ENCODE peak calls at places on chromosomes 1 and 21, in six cellular contexts. M is nucleus accumbens; S is effector memory CD8-positive, alpha-beta T cell; F is H7; K is caudate nucleus; X is left ventricle myocardium superior. U is an unnamed sample.

GRCh38 chr1:24872446-24872845 is 57.6 kb downstream of the RUNX3 start:
- DNase-seq in K (no peak), X (peak), M (no peak), F (no peak), S (no peak), U (no peak)

GRCh38 chr1:35790670-35791069 is 17.1 kb upstream of the AGO4 start:
- DNase-seq in X (no peak), K (no peak), M (no peak), S (no peak), F (no peak), U (no peak)

GRCh38 chr1:177171536-177172123 is 872 bp downstream of the BRINP2 start:
- DNase-seq in X (no peak), K (no peak), M (no peak), S (no peak), F (no peak), U (no peak)

GRCh38 chr1:17610085-17610484 is 70.6 kb downstream of the ARHGEF10L start:
- DNase-seq in M (no peak), X (no peak), K (no peak), S (no peak), F (no peak), U (no peak)

GRCh38 chr1:46532498-46533178 is 18.8 kb downstream of the KNCN start:
- DNase-seq in S (peak), X (peak), K (no peak), F (peak), M (no peak), U (peak)

GRCh38 chr1:99544328-99544727 is 101.6 kb upstream of the PALMD start:
- DNase-seq in M (no peak), K (no peak), F (no peak), S (no peak), X (no peak), U (no peak)

GRCh38 chr1:114208106-114208505 is 54.4 kb upstream of the SYT6 start:
- DNase-seq in M (no peak), X (no peak), S (no peak), F (no peak), K (no peak), U (no peak)

GRCh38 chr1:238177960-238178359 is 287.2 kb upstream of the ZP4 start:
- DNase-seq in F (peak), M (no peak), S (no peak), K (no peak), X (no peak), U (peak)

GRCh38 chr1:172220376-172220775 is 200.1 kb upstream of the C1orf105 start:
- DNase-seq in S (no peak), K (no peak), M (no peak), F (no peak), X (no peak), U (no peak)

GRCh38 chr1:13965770-13966398 is 265.9 kb downstream of the PRDM2 start:
- DNase-seq in S (no peak), K (peak), M (no peak), X (peak), F (peak), U (peak)

GRCh38 chr21:16124397-16125130 is 394.8 kb downstream of the USP25 start:
- DNase-seq in S (no peak), M (no peak), X (no peak), K (no peak), F (no peak), U (no peak)

GRCh38 chr1:118767971-118768370 is 220.2 kb downstream of the TBX15 start:
- DNase-seq in M (no peak), S (no peak), F (no peak), K (no peak), X (no peak), U (no peak)

GRCh38 chr1:5814046-5814619 is 178.1 kb downstream of the NPHP4 start:
- DNase-seq in X (no peak), F (peak), M (no peak), K (no peak), S (no peak), U (no peak)

GRCh38 chr1:224565186-224565585 is 50.9 kb upstream of the CNIH3 start:
- DNase-seq in K (no peak), X (no peak), F (no peak), S (no peak), M (no peak), U (no peak)

GRCh38 chr1:159829822-159830455 is 3.3 kb downstream of the SLAMF8 start:
- DNase-seq in X (peak), M (no peak), F (no peak), K (no peak), S (no peak), U (peak)

GRCh38 chr1:72412286-72412685 is 129.9 kb upstream of the NEGR1 start:
- DNase-seq in K (no peak), M (no peak), X (no peak), S (no peak), F (no peak), U (no peak)

GRCh38 chr1:8017495-8018310 is 8.4 kb downstream of the ERRFI1 start:
- DNase-seq in M (no peak), K (no peak), F (no peak), S (no peak), X (no peak), U (peak)

GRCh38 chr1:224795591-224795990 is 133.9 kb upstream of the DNAH14 start:
- DNase-seq in S (no peak), F (no peak), M (no peak), X (no peak), K (no peak), U (no peak)

GRCh38 chr1:23533288-23534130 is 2.5 kb upstream of the E2F2 start:
- DNase-seq in K (no peak), S (no peak), M (no peak), F (no peak), X (no peak), U (no peak)

GRCh38 chr1:243345205-243345604 is 89.4 kb downstream of the SDCCAG8 start:
- DNase-seq in S (no peak), X (no peak), K (no peak), F (no peak), M (no peak), U (no peak)

GRCh38 chr1:35706846-35707245 is 11.8 kb downstream of the C1orf216 start:
- DNase-seq in K (no peak), M (no peak), S (no peak), X (no peak), F (peak), U (peak)

GRCh38 chr1:17586172-17586963 is 46.9 kb downstream of the ARHGEF10L start:
- DNase-seq in K (no peak), M (no peak), S (no peak), X (no peak), F (peak), U (peak)

GRCh38 chr1:237685553-237685952 is 205.2 kb downstream of the ZP4 start:
- DNase-seq in K (no peak), F (no peak), S (no peak), X (no peak), M (no peak), U (no peak)

GRCh38 chr1:172343246-172344099 is 77.0 kb upstream of the C1orf105 start:
- DNase-seq in F (no peak), S (no peak), K (no peak), X (no peak), M (no peak), U (no peak)

GRCh38 chr1:8752411-8752810 is 65.0 kb downstream of the RERE start:
- DNase-seq in K (no peak), S (no peak), F (no peak), X (no peak), M (no peak), U (no peak)

GRCh38 chr1:234186037-234186688 is 187.1 kb upstream of the COA6 start:
- DNase-seq in K (no peak), S (no peak), X (no peak), M (peak), F (no peak), U (peak)

GRCh38 chr1:221829327-221830011 is 87.6 kb upstream of the DUSP10 start:
- DNase-seq in X (no peak), F (no peak), M (no peak), S (peak), K (no peak), U (no peak)

GRCh38 chr1:115717541-115717940 is 51.0 kb downstream of the CASQ2 start:
- DNase-seq in S (no peak), K (peak), F (peak), M (no peak), X (peak), U (peak)

GRCh38 chr1:99759529-99760160 is 6.8 kb downstream of the FRRS1 start:
- DNase-seq in X (no peak), S (no peak), K (no peak), M (no peak), F (no peak), U (no peak)

GRCh38 chr1:222589462-222590302 is at the start of gene TAF1A:
- DNase-seq in M (peak), S (peak), K (peak), X (peak), F (peak), U (peak)

GRCh38 chr1:14994841-14995437 is 158.6 kb upstream of the TMEM51 start:
- DNase-seq in M (no peak), X (no peak), F (no peak), S (no peak), K (no peak), U (no peak)

GRCh38 chr1:15833842-15834405 is 13.6 kb upstream of the SPEN start:
- DNase-seq in S (no peak), M (no peak), K (no peak), F (peak), X (no peak), U (no peak)

U was measured in mesendoderm.